ENCODE peak calls at places on chromosomes 6 and 20, in five cellular contexts. Y is tibial nerve, G is A673, J is IMR-90, W is colonic mucosa. V is an unnamed sample. For H3K4me1, H3K27me3 and H3K9me3, the result is how much of the 10 kb centered on the place peaks cover.

GRCh38 chr6:12719017-12719416 is 2.5 kb downstream of the PHACTR1 start:
- DNase-seq in G (no peak), Y (no peak), J (no peak), W (no peak), V (no peak)

GRCh38 chr6:35213824-35214756 is at the start of gene SCUBE3:
- DNase-seq in G (peak), W (peak), Y (no peak), J (peak), V (peak)

GRCh38 chr20:21781446-21782075 is 76.1 kb downstream of the PAX1 start:
- DNase-seq in Y (no peak), G (no peak), J (no peak), W (no peak), V (no peak)

GRCh38 chr6:112117554-112117953 is 30.2 kb downstream of the FAM229B start:
- DNase-seq in Y (no peak), G (no peak), W (no peak), J (peak), V (no peak)

GRCh38 chr6:55636406-55637102 is 57.6 kb upstream of the HMGCLL1 start:
- DNase-seq in G (peak), J (peak), W (no peak), Y (no peak), V (peak)

GRCh38 chr20:7346562-7346961 is 579.1 kb downstream of the BMP2 start:
- DNase-seq in Y (no peak), G (no peak), J (no peak), W (no peak), V (no peak)

GRCh38 chr6:31597006-31597405 is 4.2 kb upstream of the NCR3 start:
- DNase-seq in Y (no peak), J (peak), W (no peak), G (peak), V (peak)

GRCh38 chr6:25083784-25084507 is 148.2 kb upstream of the RIPOR2 start:
- DNase-seq in W (no peak), J (no peak), G (no peak), Y (no peak), V (no peak)

GRCh38 chr6:44119704-44120262 is 7.5 kb downstream of the MRPL14 start:
- DNase-seq in Y (no peak), G (no peak), J (no peak), W (no peak), V (no peak)

GRCh38 chr6:83155794-83156193 is 37.3 kb downstream of the PGM3 start:
- DNase-seq in J (no peak), W (no peak), G (no peak), Y (no peak), V (no peak)

GRCh38 chr6:52201493-52201892 is 15.3 kb downstream of the IL17A start:
- DNase-seq in J (no peak), W (no peak), G (no peak), Y (no peak), V (no peak)

GRCh38 chr6:52208612-52209011 is 22.4 kb downstream of the IL17A start:
- DNase-seq in G (no peak), W (no peak), Y (no peak), J (no peak), V (no peak)

GRCh38 chr6:52209672-52210626 is 23.8 kb downstream of the IL17A start:
- DNase-seq in Y (no peak), W (no peak), G (no peak), J (no peak), V (no peak)

GRCh38 chr6:52207066-52207465 is 20.9 kb downstream of the IL17A start:
- DNase-seq in J (no peak), W (no peak), Y (no peak), G (no peak), V (no peak)
- H3K4me1 ChIP-seq in J (under half), W (under half), Y (under half), G (under half), V (under half)

GRCh38 chr6:401994-402640 is 10.6 kb downstream of the IRF4 start:
- DNase-seq in W (no peak), J (no peak), Y (no peak), G (no peak), V (no peak)

GRCh38 chr6:403659-404655 is 12.4 kb downstream of the IRF4 start:
- DNase-seq in W (peak), Y (no peak), J (no peak), G (no peak), V (no peak)

GRCh38 chr6:404685-405423 is 13.3 kb downstream of the IRF4 start:
- DNase-seq in J (no peak), G (no peak), W (no peak), Y (no peak), V (no peak)

GRCh38 chr6:401239-401993 is 9.9 kb downstream of the IRF4 start:
- DNase-seq in Y (no peak), J (no peak), G (no peak), W (no peak), V (no peak)

GRCh38 chr6:402901-403658 is 11.5 kb downstream of the IRF4 start:
- DNase-seq in Y (no peak), J (no peak), G (no peak), W (no peak), V (no peak)
- H3K27me3 ChIP-seq in Y (under half), J (under half), G (under half), W (under half), V (under half)

DNA sequence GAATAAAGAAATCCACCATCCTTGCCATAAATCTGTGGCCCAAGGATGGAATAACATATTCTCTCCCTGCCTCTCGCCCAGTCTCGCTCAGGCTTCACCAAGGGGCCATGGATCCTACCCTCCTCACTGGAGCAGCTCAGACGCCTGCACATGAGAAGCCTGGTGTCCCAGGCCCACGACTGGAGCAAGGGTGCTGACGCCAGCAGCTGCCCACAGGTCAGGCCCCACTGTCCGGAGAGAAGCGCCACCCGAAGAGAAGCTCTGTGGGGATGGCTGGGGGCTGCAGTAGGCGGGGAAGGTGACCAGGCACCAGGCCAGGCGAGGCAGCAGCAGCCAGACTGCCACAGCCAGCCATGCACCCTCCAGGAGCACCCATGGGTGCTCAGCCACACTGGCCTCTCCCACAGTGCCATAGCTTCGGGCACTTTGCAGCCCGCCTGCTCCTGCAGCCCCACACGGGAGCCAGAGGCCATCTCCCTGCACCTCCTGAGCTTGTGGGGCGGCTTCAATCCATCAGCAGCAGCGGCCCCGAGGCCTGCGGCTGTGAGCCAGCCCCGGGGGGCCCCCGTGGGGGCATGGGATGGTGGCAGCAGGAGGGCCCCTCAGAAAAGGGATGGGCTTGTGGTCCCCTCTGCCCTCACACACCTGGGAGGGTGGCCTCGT is 286.2 kb upstream of the SGK1 start:
- DNase-seq in G (no peak), W (no peak), Y (no peak), J (no peak), V (no peak)
- H3K9me3 ChIP-seq in G (under half), W (under half), Y (under half), J (under half), V (under half)

DNA sequence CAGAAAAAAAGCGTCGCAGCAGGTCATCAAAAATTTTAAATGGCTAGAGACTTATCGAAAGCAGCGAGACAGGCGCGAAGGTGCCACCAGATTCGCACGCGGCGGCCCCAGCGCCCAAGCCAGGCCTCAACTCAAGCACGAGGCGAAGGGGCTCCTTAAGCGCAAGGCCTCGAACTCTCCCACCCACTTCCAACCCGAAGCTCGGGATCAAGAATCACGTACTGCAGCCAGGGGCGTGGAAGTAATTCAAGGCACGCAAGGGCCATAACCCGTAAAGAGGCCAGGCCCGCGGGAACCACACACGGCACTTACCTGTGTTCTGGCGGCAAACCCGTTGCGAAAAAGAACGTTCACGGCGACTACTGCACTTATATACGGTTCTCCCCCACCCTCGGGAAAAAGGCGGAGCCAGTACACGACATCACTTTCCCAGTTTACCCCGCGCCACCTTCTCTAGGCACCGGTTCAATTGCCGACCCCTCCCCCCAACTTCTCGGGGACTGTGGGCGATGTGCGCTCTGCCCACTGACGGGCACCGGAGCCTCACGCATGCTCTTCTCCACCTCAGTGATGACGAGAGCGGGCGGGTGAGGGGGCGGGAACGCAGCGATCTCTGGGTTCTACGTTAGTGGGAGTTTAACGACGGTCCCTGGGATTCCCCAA is at the start of gene EEF1A1:
- DNase-seq in W (peak), Y (peak), G (peak), J (peak), V (peak)
- H3K4me1 ChIP-seq in W (under half), Y (under half), G (under half), J (under half), V (under half)

DNA sequence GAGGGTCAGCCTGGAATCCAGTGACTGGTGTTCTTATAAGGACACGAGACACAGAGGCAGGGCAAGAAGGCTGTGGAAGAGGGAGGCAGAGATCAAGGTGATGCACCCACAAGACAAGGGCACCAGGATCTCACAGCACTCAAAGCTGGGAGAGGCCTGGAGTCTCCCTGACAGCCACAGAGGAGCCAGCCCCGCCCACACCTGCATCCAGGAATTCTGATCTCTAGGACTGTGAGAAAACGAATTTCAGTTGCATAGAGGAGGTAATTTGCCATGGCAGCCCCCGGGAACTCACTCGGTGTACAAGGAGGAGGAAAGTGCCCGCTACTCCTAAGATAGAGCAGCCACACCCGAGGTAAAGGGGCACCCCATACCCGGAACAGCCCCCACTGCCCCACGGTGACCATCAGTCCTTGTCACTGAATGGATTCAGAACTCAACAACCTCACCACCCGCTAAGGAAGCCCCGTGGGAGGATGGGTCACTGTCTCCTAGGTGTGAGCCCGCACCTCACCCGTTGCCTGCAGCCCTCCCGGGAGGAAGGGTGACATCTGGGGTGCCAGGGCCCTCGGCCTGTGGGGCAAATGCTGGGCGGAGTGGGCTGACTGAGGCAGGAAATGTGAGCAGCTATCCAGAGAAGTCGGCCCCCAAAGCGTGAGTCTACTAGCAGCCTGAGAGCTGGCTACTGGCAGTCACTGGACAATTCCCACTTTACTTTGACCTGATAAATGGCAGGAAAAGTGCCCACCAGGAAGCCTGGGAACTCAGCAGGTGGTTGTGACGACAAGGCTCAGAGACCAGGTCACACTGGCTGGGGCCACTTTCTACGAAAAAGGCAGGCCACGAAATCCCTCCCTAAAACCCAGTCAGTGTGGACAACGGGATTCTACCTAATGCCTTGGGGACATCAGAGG is 22.4 kb downstream of the DLL1 start:
- DNase-seq in G (no peak), Y (no peak), J (no peak), W (no peak), V (no peak)
- H3K27me3 ChIP-seq in G (under half), Y (under half), J (under half), W (under half), V (under half)

DNA sequence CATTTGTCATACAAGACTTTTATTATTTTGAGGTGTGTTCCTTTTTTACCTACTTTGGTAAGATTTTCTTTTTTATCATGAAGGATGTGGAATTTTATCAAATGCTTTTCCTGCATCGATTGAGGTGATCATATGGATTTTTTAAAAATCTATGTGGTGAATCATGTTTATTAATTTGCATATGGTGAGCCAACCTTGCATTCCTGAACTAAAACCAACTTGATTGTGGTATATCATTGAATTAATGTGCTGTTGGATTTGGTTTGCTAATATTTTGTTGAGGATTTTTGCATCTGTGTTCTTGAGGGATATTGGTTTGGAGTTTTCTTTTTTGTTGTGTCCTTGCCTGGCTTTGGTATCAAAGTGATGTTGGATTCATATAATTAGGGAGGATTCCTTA is 848.1 kb upstream of the EYS start:
- DNase-seq in G (no peak), J (no peak), Y (no peak), W (no peak), V (no peak)
- H3K9me3 ChIP-seq in G (under half), J (under half), Y (under half), W (under half), V (under half)